ENCODE peak calls at places on chromosomes 12 and 14, in six cellular contexts. M is LoVo, R is T-helper 2 cell, L is thoracic aorta, B is BJ, Q is glutamatergic neuron. X is an unnamed sample.

GRCh38 chr12:111927346-111927745 is 85.3 kb downstream of the MAPKAPK5 start:
- DNase-seq in L (no peak), Q (no peak), M (no peak), R (no peak), B (no peak), X (no peak)

GRCh38 chr14:49622022-49622607 is 1.5 kb downstream of the MGAT2 start:
- DNase-seq in B (no peak), Q (no peak), M (no peak), R (no peak), L (no peak), X (no peak)

GRCh38 chr12:65853489-65854157 is 29.3 kb downstream of the HMGA2 start:
- DNase-seq in Q (no peak), B (peak; percentile 70), M (no peak), L (no peak), R (no peak), X (no peak)

GRCh38 chr14:53929871-53930685 is 26.5 kb downstream of the BMP4 start:
- DNase-seq in Q (no peak), L (no peak), R (no peak), M (peak; percentile 71), B (no peak), X (peak; percentile 55)

GRCh38 chr14:51490205-51490604 is 161.5 kb upstream of the FRMD6 start:
- DNase-seq in B (peak; percentile 82), L (no peak), M (no peak), R (no peak), Q (no peak), X (no peak)

GRCh38 chr14:53032161-53032803 is 81.4 kb upstream of the FERMT2 start:
- DNase-seq in R (no peak), Q (no peak), L (no peak), B (peak; percentile 78), M (peak; percentile 32), X (no peak)

GRCh38 chr12:84911331-84912190 is 1.0 kb downstream of the SLC6A15 start:
- DNase-seq in Q (peak; percentile 89), M (peak; percentile 37), R (no peak), B (no peak), L (no peak), X (no peak)

GRCh38 chr14:75969126-75969525 is 12.7 kb downstream of the TGFB3 start:
- DNase-seq in Q (no peak), L (no peak), B (no peak), M (no peak), R (no peak), X (no peak)

GRCh38 chr14:67241416-67242362 is at the start of gene PALS1:
- DNase-seq in R (no peak), B (peak; percentile 39), M (peak; percentile 61), L (no peak), Q (peak; percentile 83), X (no peak)

GRCh38 chr14:60514378-60515243 is 5.7 kb downstream of the SIX6 start:
- DNase-seq in B (no peak), L (no peak), R (no peak), M (no peak), Q (peak; percentile 77), X (no peak)

GRCh38 chr14:69701857-69702256 is 65.1 kb upstream of the SRSF5 start:
- DNase-seq in Q (no peak), B (no peak), L (no peak), R (no peak), M (no peak), X (peak; percentile 61)

GRCh38 chr12:48025281-48025680 is 21.0 kb upstream of the COL2A1 start:
- DNase-seq in L (no peak), Q (no peak), B (no peak), R (no peak), M (no peak), X (no peak)

GRCh38 chr14:98120831-98121464 is 1151.0 kb downstream of the BCL11B start:
- DNase-seq in L (no peak), M (no peak), Q (no peak), B (no peak), R (no peak), X (peak; percentile 42)

GRCh38 chr12:53327435-53328042 is 6.1 kb upstream of the AAAS start:
- DNase-seq in B (no peak), R (no peak), L (no peak), M (no peak), Q (no peak), X (no peak)

GRCh38 chr12:125110641-125111360 is 45.6 kb downstream of the AACS start:
- DNase-seq in M (peak; percentile 15), B (peak; percentile 35), R (no peak), Q (no peak), L (no peak), X (no peak)

GRCh38 chr12:27109339-27110023 is 27.1 kb upstream of the C12orf71 start:
- DNase-seq in M (no peak), B (no peak), Q (no peak), R (no peak), L (no peak), X (no peak)

GRCh38 chr12:79414252-79414651 is 276.5 kb downstream of the PAWR start:
- DNase-seq in M (peak; percentile 69), L (no peak), B (no peak), Q (no peak), R (no peak), X (no peak)

GRCh38 chr12:50925342-50925651 is 27.0 kb upstream of the HIGD1C start:
- DNase-seq in Q (no peak), R (no peak), M (no peak), L (no peak), B (no peak), X (peak; percentile 51)

GRCh38 chr14:95192306-95192705 is 35.0 kb upstream of the DICER1 start:
- DNase-seq in M (no peak), B (no peak), Q (no peak), R (no peak), L (no peak), X (no peak)

GRCh38 chr12:21301-22189 is 45.0 kb upstream of the IQSEC3 start:
- DNase-seq in M (no peak), B (no peak), R (no peak), L (no peak), Q (no peak), X (peak; percentile 44)

GRCh38 chr12:78421011-78421410 is 443.6 kb upstream of the SYT1 start:
- DNase-seq in R (no peak), L (no peak), B (peak; percentile 21), Q (no peak), M (no peak), X (no peak)

GRCh38 chr14:51967521-51967920 is 21.8 kb upstream of the RTRAF start:
- DNase-seq in Q (no peak), R (no peak), M (no peak), B (no peak), L (no peak), X (no peak)

GRCh38 chr12:78359530-78359929 is 505.0 kb upstream of the SYT1 start:
- DNase-seq in R (no peak), M (no peak), B (peak; percentile 4), Q (no peak), L (no peak), X (no peak)

GRCh38 chr14:32372154-32372553 is 43.1 kb downstream of the AKAP6 start:
- DNase-seq in M (no peak), Q (no peak), B (peak; percentile 92), L (no peak), R (no peak), X (no peak)

GRCh38 chr12:28223853-28224252 is 33.6 kb downstream of the CCDC91 start:
- DNase-seq in R (no peak), Q (no peak), L (no peak), B (no peak), M (no peak), X (peak; percentile 25)

GRCh38 chr12:86264451-86265328 is 8.5 kb upstream of the MGAT4C start:
- DNase-seq in Q (peak; percentile 19), R (no peak), M (no peak), B (no peak), L (no peak), X (no peak)

GRCh38 chr14:53044486-53044885 is 93.6 kb upstream of the FERMT2 start:
- DNase-seq in B (peak; percentile 74), L (no peak), M (no peak), Q (no peak), R (no peak), X (no peak)

GRCh38 chr12:52521581-52522266 is 1.5 kb upstream of the KRT5 start:
- DNase-seq in R (no peak), B (no peak), M (peak; percentile 62), L (no peak), Q (no peak), X (peak; percentile 47)

GRCh38 chr12:102958830-102959176 is 1.3 kb downstream of the ASCL1 start:
- DNase-seq in M (no peak), Q (no peak), R (no peak), B (no peak), L (no peak), X (no peak)

GRCh38 chr14:100589071-100589759 is 2.0 kb upstream of the BEGAIN start:
- DNase-seq in R (no peak), Q (peak; percentile 58), L (no peak), B (no peak), M (no peak), X (no peak)

X was measured in GM12865.